ENCODE peak calls at places on chromosomes 2 and 18, in six cellular contexts. One of them, this sample, is unnamed.

GRCh38 chr18:74976331-74976909 is 232.5 kb downstream of the PTGR3 start:
- DNase-seq in neuronal stem cell: no peak
- DNase-seq in T-helper 9 cell: no peak
- DNase-seq in T-helper 17 cell: no peak
- DNase-seq in T-cell: no peak
- DNase-seq in GM12891: no peak
- DNase-seq in this sample: no peak

GRCh38 chr18:13530215-13530878 is 196.0 kb downstream of the FAM210A start:
- DNase-seq in neuronal stem cell: no peak
- DNase-seq in T-helper 9 cell: no peak
- DNase-seq in T-helper 17 cell: no peak
- DNase-seq in T-cell: no peak
- DNase-seq in GM12891: no peak
- DNase-seq in this sample: no peak

GRCh38 chr2:62200868-62201267 is 5.0 kb downstream of the B3GNT2 start:
- DNase-seq in neuronal stem cell: no peak
- DNase-seq in T-helper 9 cell: no peak
- DNase-seq in T-helper 17 cell: no peak
- DNase-seq in T-cell: no peak
- DNase-seq in GM12891: no peak
- DNase-seq in this sample: no peak

GRCh38 chr2:109715302-109715937 is 78.7 kb upstream of the RGPD5 start:
- DNase-seq in neuronal stem cell: no peak
- DNase-seq in T-helper 9 cell: no peak
- DNase-seq in T-helper 17 cell: no peak
- DNase-seq in T-cell: no peak
- DNase-seq in GM12891: no peak
- DNase-seq in this sample: no peak

GRCh38 chr2:5982911-5983310 is 290.7 kb downstream of the SOX11 start:
- DNase-seq in neuronal stem cell: no peak
- DNase-seq in T-helper 9 cell: no peak
- DNase-seq in T-helper 17 cell: no peak
- DNase-seq in T-cell: no peak
- DNase-seq in GM12891: no peak
- DNase-seq in this sample: no peak

GRCh38 chr2:72661985-72662384 is 163.8 kb downstream of the EXOC6B start:
- DNase-seq in neuronal stem cell: no peak
- DNase-seq in T-helper 9 cell: no peak
- DNase-seq in T-helper 17 cell: no peak
- DNase-seq in T-cell: no peak
- DNase-seq in GM12891: no peak
- DNase-seq in this sample: no peak

GRCh38 chr2:240573071-240573515 is 4.8 kb downstream of the RNPEPL1 start:
- DNase-seq in neuronal stem cell: no peak
- DNase-seq in T-helper 9 cell: no peak
- DNase-seq in T-helper 17 cell: no peak
- DNase-seq in T-cell: no peak
- DNase-seq in GM12891: no peak
- DNase-seq in this sample: no peak

GRCh38 chr2:69122271-69122670 is 109.3 kb downstream of the ANTXR1 start:
- DNase-seq in neuronal stem cell: no peak
- DNase-seq in T-helper 9 cell: no peak
- DNase-seq in T-helper 17 cell: no peak
- DNase-seq in T-cell: no peak
- DNase-seq in GM12891: no peak
- DNase-seq in this sample: peak; percentile 3

GRCh38 chr2:101341421-101341820 is 32.9 kb upstream of the RNF149 start:
- DNase-seq in neuronal stem cell: no peak
- DNase-seq in T-helper 9 cell: no peak
- DNase-seq in T-helper 17 cell: no peak
- DNase-seq in T-cell: peak; percentile 19
- DNase-seq in GM12891: no peak
- DNase-seq in this sample: peak; percentile 29

GRCh38 chr2:222228046-222228445 is 70.8 kb downstream of the PAX3 start:
- DNase-seq in neuronal stem cell: no peak
- DNase-seq in T-helper 9 cell: no peak
- DNase-seq in T-helper 17 cell: no peak
- DNase-seq in T-cell: no peak
- DNase-seq in GM12891: no peak
- DNase-seq in this sample: no peak

GRCh38 chr2:6557737-6558136 is 308.0 kb downstream of the CMPK2 start:
- DNase-seq in neuronal stem cell: no peak
- DNase-seq in T-helper 9 cell: no peak
- DNase-seq in T-helper 17 cell: no peak
- DNase-seq in T-cell: no peak
- DNase-seq in GM12891: no peak
- DNase-seq in this sample: no peak

GRCh38 chr2:108616290-108616689 is 82.0 kb downstream of the LIMS1 start:
- DNase-seq in neuronal stem cell: no peak
- DNase-seq in T-helper 9 cell: no peak
- DNase-seq in T-helper 17 cell: no peak
- DNase-seq in T-cell: no peak
- DNase-seq in GM12891: no peak
- DNase-seq in this sample: no peak

GRCh38 chr2:216081487-216082387 is at the start of the genes PECR and TMEM169:
- DNase-seq in neuronal stem cell: peak; percentile 69
- DNase-seq in T-helper 9 cell: peak; percentile 69
- DNase-seq in T-helper 17 cell: peak; percentile 68
- DNase-seq in T-cell: peak; percentile 65
- DNase-seq in GM12891: peak; percentile 85
- DNase-seq in this sample: peak; percentile 68

GRCh38 chr2:79713131-79713785 is 200.4 kb downstream of the CTNNA2 start:
- DNase-seq in neuronal stem cell: no peak
- DNase-seq in T-helper 9 cell: no peak
- DNase-seq in T-helper 17 cell: no peak
- DNase-seq in T-cell: no peak
- DNase-seq in GM12891: no peak
- DNase-seq in this sample: no peak

GRCh38 chr2:11659866-11660265 is 10.1 kb downstream of the NTSR2 start:
- DNase-seq in neuronal stem cell: no peak
- DNase-seq in T-helper 9 cell: no peak
- DNase-seq in T-helper 17 cell: no peak
- DNase-seq in T-cell: no peak
- DNase-seq in GM12891: no peak
- DNase-seq in this sample: no peak

GRCh38 chr18:9094307-9095226 is 7.9 kb upstream of the NDUFV2 start:
- DNase-seq in neuronal stem cell: no peak
- DNase-seq in T-helper 9 cell: no peak
- DNase-seq in T-helper 17 cell: no peak
- DNase-seq in T-cell: no peak
- DNase-seq in GM12891: no peak
- DNase-seq in this sample: peak; percentile 55

GRCh38 chr18:21739604-21740473 is 753 bp upstream of the MIB1 start:
- DNase-seq in neuronal stem cell: no peak
- DNase-seq in T-helper 9 cell: no peak
- DNase-seq in T-helper 17 cell: no peak
- DNase-seq in T-cell: no peak
- DNase-seq in GM12891: no peak
- DNase-seq in this sample: peak; percentile 6

GRCh38 chr2:223560704-223561435 is 41.3 kb downstream of the SCG2 start:
- DNase-seq in neuronal stem cell: no peak
- DNase-seq in T-helper 9 cell: no peak
- DNase-seq in T-helper 17 cell: no peak
- DNase-seq in T-cell: no peak
- DNase-seq in GM12891: no peak
- DNase-seq in this sample: peak; percentile 85

This sample was measured in Caki2.